ENCODE peak calls at places on chromosomes 3 and 15, in nine cellular contexts. One of them, this sample, is unnamed.

GRCh38 chr15:74907277-74907870 is 723 bp upstream of the FAM219B start:
- DNase-seq in A673: no peak
- DNase-seq in foreskin fibroblast: no peak
- DNase-seq in choroid plexus epithelial cell: no peak
- DNase-seq in left ventricle myocardium inferior: peak
- DNase-seq in brain microvascular endothelial cell: no peak
- DNase-seq in bronchial epithelial cell: peak
- DNase-seq in HepG2: no peak
- DNase-seq in psoas muscle: no peak
- DNase-seq in this sample: no peak

GRCh38 chr3:117736851-117737250 is 1027.3 kb downstream of the TUSC7 start:
- DNase-seq in A673: no peak
- DNase-seq in foreskin fibroblast: no peak
- DNase-seq in choroid plexus epithelial cell: peak
- DNase-seq in left ventricle myocardium inferior: no peak
- DNase-seq in brain microvascular endothelial cell: no peak
- DNase-seq in bronchial epithelial cell: peak
- DNase-seq in HepG2: no peak
- DNase-seq in psoas muscle: no peak
- DNase-seq in this sample: no peak

GRCh38 chr3:37170097-37170496 is 4.3 kb downstream of the LRRFIP2 start:
- DNase-seq in A673: no peak
- DNase-seq in foreskin fibroblast: no peak
- DNase-seq in choroid plexus epithelial cell: peak
- DNase-seq in left ventricle myocardium inferior: no peak
- DNase-seq in brain microvascular endothelial cell: no peak
- DNase-seq in bronchial epithelial cell: no peak
- DNase-seq in HepG2: peak
- DNase-seq in psoas muscle: no peak
- DNase-seq in this sample: no peak

GRCh38 chr3:128426128-128426921 is 40.4 kb downstream of the DNAJB8 start:
- DNase-seq in A673: peak
- DNase-seq in foreskin fibroblast: no peak
- DNase-seq in choroid plexus epithelial cell: peak
- DNase-seq in left ventricle myocardium inferior: peak
- DNase-seq in brain microvascular endothelial cell: no peak
- DNase-seq in bronchial epithelial cell: no peak
- DNase-seq in HepG2: peak
- DNase-seq in psoas muscle: peak
- DNase-seq in this sample: no peak

GRCh38 chr3:39485547-39485946 is 18.1 kb downstream of the MOBP start:
- DNase-seq in A673: no peak
- DNase-seq in foreskin fibroblast: no peak
- DNase-seq in choroid plexus epithelial cell: no peak
- DNase-seq in left ventricle myocardium inferior: no peak
- DNase-seq in brain microvascular endothelial cell: no peak
- DNase-seq in bronchial epithelial cell: no peak
- DNase-seq in HepG2: no peak
- DNase-seq in psoas muscle: no peak
- DNase-seq in this sample: no peak

GRCh38 chr3:114213669-114214541 is 23.5 kb downstream of the ZNF80 start:
- DNase-seq in A673: peak
- DNase-seq in foreskin fibroblast: peak
- DNase-seq in choroid plexus epithelial cell: peak
- DNase-seq in left ventricle myocardium inferior: no peak
- DNase-seq in brain microvascular endothelial cell: peak
- DNase-seq in bronchial epithelial cell: peak
- DNase-seq in HepG2: no peak
- DNase-seq in psoas muscle: peak
- DNase-seq in this sample: peak

GRCh38 chr3:185200639-185201038 is 47.8 kb upstream of the C3orf70 start:
- DNase-seq in A673: peak
- DNase-seq in foreskin fibroblast: peak
- DNase-seq in choroid plexus epithelial cell: peak
- DNase-seq in left ventricle myocardium inferior: no peak
- DNase-seq in brain microvascular endothelial cell: peak
- DNase-seq in bronchial epithelial cell: peak
- DNase-seq in HepG2: no peak
- DNase-seq in psoas muscle: no peak
- DNase-seq in this sample: no peak

GRCh38 chr3:101963902-101964362 is 114.6 kb downstream of the NFKBIZ start:
- DNase-seq in A673: no peak
- DNase-seq in foreskin fibroblast: peak
- DNase-seq in choroid plexus epithelial cell: peak
- DNase-seq in left ventricle myocardium inferior: no peak
- DNase-seq in brain microvascular endothelial cell: no peak
- DNase-seq in bronchial epithelial cell: peak
- DNase-seq in HepG2: no peak
- DNase-seq in psoas muscle: no peak
- DNase-seq in this sample: no peak

GRCh38 chr3:17638351-17638750 is 104.1 kb downstream of the TBC1D5 start:
- DNase-seq in A673: no peak
- DNase-seq in foreskin fibroblast: peak
- DNase-seq in choroid plexus epithelial cell: peak
- DNase-seq in left ventricle myocardium inferior: no peak
- DNase-seq in brain microvascular endothelial cell: no peak
- DNase-seq in bronchial epithelial cell: peak
- DNase-seq in HepG2: no peak
- DNase-seq in psoas muscle: no peak
- DNase-seq in this sample: no peak

GRCh38 chr3:174776123-174776522 is 83.0 kb upstream of the NAALADL2 start:
- DNase-seq in A673: no peak
- DNase-seq in foreskin fibroblast: peak
- DNase-seq in choroid plexus epithelial cell: peak
- DNase-seq in left ventricle myocardium inferior: no peak
- DNase-seq in brain microvascular endothelial cell: peak
- DNase-seq in bronchial epithelial cell: peak
- DNase-seq in HepG2: no peak
- DNase-seq in psoas muscle: no peak
- DNase-seq in this sample: no peak

GRCh38 chr3:15342252-15342651 is 9.9 kb upstream of the SH3BP5 start:
- DNase-seq in A673: no peak
- DNase-seq in foreskin fibroblast: no peak
- DNase-seq in choroid plexus epithelial cell: no peak
- DNase-seq in left ventricle myocardium inferior: no peak
- DNase-seq in brain microvascular endothelial cell: no peak
- DNase-seq in bronchial epithelial cell: no peak
- DNase-seq in HepG2: no peak
- DNase-seq in psoas muscle: no peak
- DNase-seq in this sample: no peak

GRCh38 chr3:123750209-123750608 is 133.9 kb downstream of the MYLK start:
- DNase-seq in A673: no peak
- DNase-seq in foreskin fibroblast: no peak
- DNase-seq in choroid plexus epithelial cell: no peak
- DNase-seq in left ventricle myocardium inferior: no peak
- DNase-seq in brain microvascular endothelial cell: no peak
- DNase-seq in bronchial epithelial cell: no peak
- DNase-seq in HepG2: no peak
- DNase-seq in psoas muscle: no peak
- DNase-seq in this sample: no peak

GRCh38 chr15:94196536-94196935 is 34.8 kb upstream of the MCTP2 start:
- DNase-seq in A673: no peak
- DNase-seq in foreskin fibroblast: no peak
- DNase-seq in choroid plexus epithelial cell: peak
- DNase-seq in left ventricle myocardium inferior: no peak
- DNase-seq in brain microvascular endothelial cell: no peak
- DNase-seq in bronchial epithelial cell: no peak
- DNase-seq in HepG2: no peak
- DNase-seq in psoas muscle: no peak
- DNase-seq in this sample: no peak

GRCh38 chr3:103085465-103085864 is 650.6 kb downstream of the ZPLD1 start:
- DNase-seq in A673: peak
- DNase-seq in foreskin fibroblast: no peak
- DNase-seq in choroid plexus epithelial cell: peak
- DNase-seq in left ventricle myocardium inferior: no peak
- DNase-seq in brain microvascular endothelial cell: no peak
- DNase-seq in bronchial epithelial cell: no peak
- DNase-seq in HepG2: peak
- DNase-seq in psoas muscle: no peak
- DNase-seq in this sample: no peak

GRCh38 chr3:77746892-77747291 is 707.0 kb downstream of the ROBO2 start:
- DNase-seq in A673: no peak
- DNase-seq in foreskin fibroblast: no peak
- DNase-seq in choroid plexus epithelial cell: peak
- DNase-seq in left ventricle myocardium inferior: no peak
- DNase-seq in brain microvascular endothelial cell: no peak
- DNase-seq in bronchial epithelial cell: no peak
- DNase-seq in HepG2: no peak
- DNase-seq in psoas muscle: no peak
- DNase-seq in this sample: no peak

GRCh38 chr15:61426466-61426865 is 197.4 kb upstream of the RORA start:
- DNase-seq in A673: no peak
- DNase-seq in foreskin fibroblast: no peak
- DNase-seq in choroid plexus epithelial cell: no peak
- DNase-seq in left ventricle myocardium inferior: no peak
- DNase-seq in brain microvascular endothelial cell: no peak
- DNase-seq in bronchial epithelial cell: no peak
- DNase-seq in HepG2: no peak
- DNase-seq in psoas muscle: no peak
- DNase-seq in this sample: no peak

GRCh38 chr3:137065381-137065780 is 107.6 kb downstream of the IL20RB start:
- DNase-seq in A673: no peak
- DNase-seq in foreskin fibroblast: no peak
- DNase-seq in choroid plexus epithelial cell: no peak
- DNase-seq in left ventricle myocardium inferior: no peak
- DNase-seq in brain microvascular endothelial cell: no peak
- DNase-seq in bronchial epithelial cell: peak
- DNase-seq in HepG2: no peak
- DNase-seq in psoas muscle: no peak
- DNase-seq in this sample: no peak

GRCh38 chr3:151553873-151554272 is 93.0 kb upstream of the IGSF10 start:
- DNase-seq in A673: peak
- DNase-seq in foreskin fibroblast: peak
- DNase-seq in choroid plexus epithelial cell: peak
- DNase-seq in left ventricle myocardium inferior: no peak
- DNase-seq in brain microvascular endothelial cell: peak
- DNase-seq in bronchial epithelial cell: no peak
- DNase-seq in HepG2: no peak
- DNase-seq in psoas muscle: no peak
- DNase-seq in this sample: peak

GRCh38 chr15:57735891-57736290 is 29.4 kb downstream of the POLR2M start:
- DNase-seq in A673: no peak
- DNase-seq in foreskin fibroblast: no peak
- DNase-seq in choroid plexus epithelial cell: no peak
- DNase-seq in left ventricle myocardium inferior: no peak
- DNase-seq in brain microvascular endothelial cell: no peak
- DNase-seq in bronchial epithelial cell: no peak
- DNase-seq in HepG2: no peak
- DNase-seq in psoas muscle: no peak
- DNase-seq in this sample: no peak

GRCh38 chr3:69059688-69060087 is 7.6 kb upstream of the TMF1 start:
- DNase-seq in A673: no peak
- DNase-seq in foreskin fibroblast: no peak
- DNase-seq in choroid plexus epithelial cell: no peak
- DNase-seq in left ventricle myocardium inferior: no peak
- DNase-seq in brain microvascular endothelial cell: no peak
- DNase-seq in bronchial epithelial cell: no peak
- DNase-seq in HepG2: no peak
- DNase-seq in psoas muscle: no peak
- DNase-seq in this sample: no peak

GRCh38 chr15:84658080-84658787 is at the start of gene NMB:
- DNase-seq in A673: peak
- DNase-seq in foreskin fibroblast: peak
- DNase-seq in choroid plexus epithelial cell: peak
- DNase-seq in left ventricle myocardium inferior: peak
- DNase-seq in brain microvascular endothelial cell: peak
- DNase-seq in bronchial epithelial cell: peak
- DNase-seq in HepG2: peak
- DNase-seq in psoas muscle: peak
- DNase-seq in this sample: peak
- TF ChIP-seq CTCF in A673: peak
- TF ChIP-seq CTCF in foreskin fibroblast: peak
- TF ChIP-seq CTCF in choroid plexus epithelial cell: peak
- TF ChIP-seq CTCF in left ventricle myocardium inferior: peak
- TF ChIP-seq CTCF in brain microvascular endothelial cell: peak
- TF ChIP-seq CTCF in bronchial epithelial cell: peak
- TF ChIP-seq CTCF in HepG2: peak
- TF ChIP-seq CTCF in psoas muscle: peak
- TF ChIP-seq CTCF in this sample: no peak

DNA sequence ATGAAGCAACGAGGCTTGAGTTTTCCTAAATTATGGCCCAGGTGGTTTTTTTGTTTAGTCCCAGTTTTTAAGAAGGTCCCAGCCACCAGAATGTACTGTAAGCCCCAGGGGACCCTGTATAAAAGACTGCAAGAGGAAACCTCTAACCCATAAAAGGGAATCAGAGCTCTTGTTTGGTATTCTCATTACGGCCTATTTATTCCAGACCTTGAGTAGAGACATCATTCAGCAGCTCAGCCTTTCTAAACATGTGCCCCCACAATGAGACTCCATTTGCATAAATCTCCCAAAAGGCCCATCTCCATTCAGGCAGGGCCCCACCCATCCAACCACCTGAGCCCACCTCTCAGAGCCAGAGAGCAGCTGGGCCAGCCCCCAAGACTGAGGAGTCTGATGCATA is 25.7 kb downstream of the ZDHHC3 start:
- DNase-seq in A673: peak
- DNase-seq in foreskin fibroblast: no peak
- DNase-seq in choroid plexus epithelial cell: no peak
- DNase-seq in left ventricle myocardium inferior: no peak
- DNase-seq in brain microvascular endothelial cell: no peak
- DNase-seq in bronchial epithelial cell: no peak
- DNase-seq in HepG2: no peak
- DNase-seq in psoas muscle: no peak
- DNase-seq in this sample: no peak
- H3K4me3 ChIP-seq in A673: no peak
- H3K4me3 ChIP-seq in foreskin fibroblast: no peak
- H3K4me3 ChIP-seq in choroid plexus epithelial cell: no peak
- H3K4me3 ChIP-seq in left ventricle myocardium inferior: no peak
- H3K4me3 ChIP-seq in brain microvascular endothelial cell: no peak
- H3K4me3 ChIP-seq in bronchial epithelial cell: no peak
- H3K4me3 ChIP-seq in HepG2: no peak
- H3K4me3 ChIP-seq in psoas muscle: no peak
- H3K4me3 ChIP-seq in this sample: no peak

DNA sequence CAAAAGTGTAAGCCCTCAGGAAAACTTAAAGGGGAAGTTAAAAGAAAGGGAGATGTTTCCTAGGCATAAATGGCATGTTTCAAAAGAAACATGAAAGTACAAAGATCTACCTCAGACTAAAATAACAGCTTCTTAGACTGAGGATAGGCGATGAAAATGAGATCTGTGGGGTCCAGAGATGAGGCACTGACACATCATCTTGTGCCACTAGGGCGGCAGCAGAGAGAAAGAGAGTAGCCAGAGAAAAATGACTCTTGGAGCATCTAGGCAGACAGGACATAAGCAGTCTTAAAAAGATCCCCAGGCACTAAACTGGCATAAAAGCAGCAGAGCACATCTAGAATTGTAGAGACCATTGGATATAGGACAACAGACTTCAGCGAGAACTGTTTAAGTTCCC is 42.5 kb upstream of the RFX7 start:
- DNase-seq in A673: peak
- DNase-seq in foreskin fibroblast: no peak
- DNase-seq in choroid plexus epithelial cell: no peak
- DNase-seq in left ventricle myocardium inferior: no peak
- DNase-seq in brain microvascular endothelial cell: no peak
- DNase-seq in bronchial epithelial cell: no peak
- DNase-seq in HepG2: no peak
- DNase-seq in psoas muscle: no peak
- DNase-seq in this sample: no peak
- TF ChIP-seq CTCF in A673: peak
- TF ChIP-seq CTCF in foreskin fibroblast: no peak
- TF ChIP-seq CTCF in choroid plexus epithelial cell: peak
- TF ChIP-seq CTCF in left ventricle myocardium inferior: no peak
- TF ChIP-seq CTCF in brain microvascular endothelial cell: peak
- TF ChIP-seq CTCF in bronchial epithelial cell: peak
- TF ChIP-seq CTCF in HepG2: no peak
- TF ChIP-seq CTCF in psoas muscle: peak
- TF ChIP-seq CTCF in this sample: no peak

GRCh38 chr3:115852278-115852677 is 229.0 kb downstream of the GAP43 start:
- DNase-seq in A673: no peak
- DNase-seq in foreskin fibroblast: no peak
- DNase-seq in choroid plexus epithelial cell: no peak
- DNase-seq in left ventricle myocardium inferior: no peak
- DNase-seq in brain microvascular endothelial cell: no peak
- DNase-seq in bronchial epithelial cell: no peak
- DNase-seq in HepG2: no peak
- DNase-seq in psoas muscle: no peak
- DNase-seq in this sample: no peak
- H3K4me3 ChIP-seq in A673: no peak
- H3K4me3 ChIP-seq in foreskin fibroblast: no peak
- H3K4me3 ChIP-seq in choroid plexus epithelial cell: no peak
- H3K4me3 ChIP-seq in left ventricle myocardium inferior: no peak
- H3K4me3 ChIP-seq in brain microvascular endothelial cell: no peak
- H3K4me3 ChIP-seq in bronchial epithelial cell: no peak
- H3K4me3 ChIP-seq in HepG2: no peak
- H3K4me3 ChIP-seq in psoas muscle: no peak
- H3K4me3 ChIP-seq in this sample: no peak

This sample was measured in lower leg skin.